ENCODE peak calls at places on chromosomes 5 and 9, in five cellular contexts. S is B cell, Z is transverse colon, K is WERI-Rb-1, Y is lung. T is an unnamed sample.

GRCh38 chr5:16740476-16740875 is 123.7 kb upstream of the RETREG1 start:
- DNase-seq in S (no peak), Z (no peak), K (no peak), Y (no peak), T (no peak)

GRCh38 chr5:94276751-94277150 is 341.7 kb downstream of the KIAA0825 start:
- DNase-seq in S (no peak), Z (no peak), K (no peak), Y (no peak), T (no peak)

GRCh38 chr5:147446528-147446927 is 63.3 kb downstream of the DPYSL3 start:
- DNase-seq in S (no peak), Z (no peak), K (no peak), Y (no peak), T (no peak)

GRCh38 chr9:137619240-137620090 is 660 bp downstream of the EHMT1 start:
- DNase-seq in S (no peak), Z (peak; percentile 46), K (no peak), Y (peak; percentile 48), T (peak; percentile 44)

GRCh38 chr9:4266602-4267001 is 33.3 kb downstream of the GLIS3 start:
- DNase-seq in S (no peak), Z (no peak), K (no peak), Y (no peak), T (no peak)

GRCh38 chr5:58926549-58926948 is 343.7 kb downstream of the RAB3C start:
- DNase-seq in S (no peak), Z (no peak), K (no peak), Y (no peak), T (no peak)

GRCh38 chr9:37575921-37576721 is at the start of gene FBXO10:
- DNase-seq in S (peak; percentile 71), Z (peak; percentile 78), K (peak; percentile 90), Y (peak; percentile 49), T (peak; percentile 86)

GRCh38 chr9:104810421-104811339 is 46.8 kb downstream of the NIPSNAP3B start:
- DNase-seq in S (no peak), Z (peak; percentile 47), K (no peak), Y (no peak), T (peak; percentile 6)

GRCh38 chr9:127078988-127079387 is 43.4 kb downstream of the ANGPTL2 start:
- DNase-seq in S (no peak), Z (no peak), K (no peak), Y (no peak), T (no peak)

GRCh38 chr5:91433861-91434260 is 50.7 kb upstream of the ARRDC3 start:
- DNase-seq in S (no peak), Z (no peak), K (no peak), Y (no peak), T (no peak)

GRCh38 chr9:109401169-109401989 is 80.5 kb upstream of the EPB41L4B start:
- DNase-seq in S (no peak), Z (peak; percentile 59), K (peak; percentile 92), Y (peak; percentile 66), T (peak; percentile 74)

DNA sequence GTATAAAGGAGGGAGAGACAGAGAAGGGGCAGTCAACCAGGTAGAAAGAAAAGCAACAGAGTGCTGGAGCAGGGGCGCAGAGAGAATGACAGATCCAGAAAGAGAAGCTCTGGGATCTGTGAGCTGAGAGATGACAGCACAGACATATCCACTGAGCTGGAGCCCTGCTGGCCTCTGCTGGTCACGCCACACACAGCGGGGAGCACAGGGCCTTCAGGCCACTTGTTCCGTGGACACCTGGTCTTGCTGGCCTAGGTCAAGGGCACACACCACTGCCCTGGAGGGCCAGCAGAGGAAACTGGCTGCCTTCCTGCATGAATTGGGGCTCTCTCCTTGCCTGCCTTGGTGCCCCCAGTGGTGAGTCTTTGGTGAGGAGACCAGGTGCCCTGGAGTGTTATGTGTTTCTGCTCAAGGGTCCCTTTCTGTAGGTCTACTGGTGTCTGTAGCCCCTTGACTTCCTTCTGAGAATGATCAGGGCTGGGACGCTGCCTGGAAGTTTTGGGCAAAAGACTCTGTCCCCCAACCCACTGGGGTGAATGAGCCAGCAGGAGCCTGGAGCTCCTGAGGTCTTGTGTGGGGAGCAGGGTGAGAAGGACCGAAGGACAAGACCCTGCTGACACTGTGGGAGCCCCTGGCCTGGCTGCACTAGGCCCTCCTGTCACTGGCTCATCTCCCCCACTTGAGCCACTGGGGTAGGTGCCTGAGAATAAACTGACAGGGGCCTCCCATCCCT is 59.2 kb upstream of the ADAMTS2 start:
- DNase-seq in S (no peak), Z (no peak), K (peak; percentile 20), Y (no peak), T (no peak)
- TF ChIP-seq CTCF in S (no peak), Z (no peak), K (peak; percentile 67), Y (no peak), T (peak; percentile 28)

GRCh38 chr9:111274737-111275136 is 55.3 kb downstream of the OR2K2 start:
- DNase-seq in S (no peak), Z (no peak), K (no peak), Y (no peak), T (no peak)
- TF ChIP-seq CTCF in S (no peak), Z (no peak), K (no peak), Y (no peak), T (no peak)

GRCh38 chr9:5427005-5427404 is 10.7 kb downstream of the PLGRKT start:
- DNase-seq in S (no peak), Z (no peak), K (no peak), Y (no peak), T (no peak)

GRCh38 chr9:5429873-5430564 is 7.7 kb downstream of the PLGRKT start:
- DNase-seq in S (no peak), Z (no peak), K (no peak), Y (no peak), T (no peak)

GRCh38 chr9:5428172-5428571 is 9.6 kb downstream of the PLGRKT start:
- DNase-seq in S (no peak), Z (no peak), K (no peak), Y (no peak), T (no peak)

GRCh38 chr9:5430912-5431311 is 6.8 kb downstream of the PLGRKT start:
- DNase-seq in S (no peak), Z (no peak), K (no peak), Y (no peak), T (no peak)

DNA sequence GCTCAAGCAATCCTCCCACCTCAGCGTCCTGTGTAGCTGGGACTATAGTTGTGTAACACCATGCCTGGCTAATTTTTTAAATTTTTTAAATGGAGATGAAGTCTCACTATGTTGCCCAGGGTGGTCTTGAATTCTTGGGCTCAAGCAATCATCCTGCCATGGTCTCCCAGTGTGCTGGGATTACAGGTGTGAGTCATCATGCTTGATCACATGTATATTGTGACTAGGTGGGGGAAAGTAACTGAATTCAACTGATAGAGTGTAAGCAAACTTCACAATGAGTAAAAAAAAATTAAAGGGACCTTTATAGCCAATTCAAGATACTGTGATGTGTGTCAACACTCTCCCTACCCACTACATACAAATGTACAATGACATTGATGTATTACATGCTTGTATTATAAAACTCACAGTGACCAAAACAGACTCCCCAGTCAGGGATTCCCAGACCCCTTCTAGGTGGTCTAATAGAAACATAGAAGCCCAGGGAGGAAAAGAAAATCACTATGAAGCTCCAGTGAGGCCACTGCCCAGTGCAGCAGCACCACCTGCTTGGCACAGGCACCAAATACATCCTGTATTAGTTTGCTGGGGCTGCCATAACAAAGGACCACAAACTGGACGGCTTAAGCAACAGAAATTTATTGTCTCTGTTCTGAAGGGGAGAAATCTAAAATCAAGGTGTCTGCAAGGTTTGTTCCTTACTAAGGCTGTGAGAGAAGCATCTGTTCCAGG is 8.8 kb downstream of the PLGRKT start:
- DNase-seq in S (no peak), Z (no peak), K (no peak), Y (no peak), T (no peak)
- TF ChIP-seq CTCF in S (no peak), Z (no peak), K (no peak), Y (no peak), T (no peak)

GRCh38 chr5:141149812-141150211 is at the start of gene PCDHB6:
- DNase-seq in S (no peak), Z (no peak), K (no peak), Y (no peak), T (no peak)

GRCh38 chr5:141150215-141150992 is 547 bp downstream of the PCDHB6 start:
- DNase-seq in S (no peak), Z (no peak), K (no peak), Y (no peak), T (no peak)

GRCh38 chr5:141150993-141151325 is 1.1 kb downstream of the PCDHB6 start:
- DNase-seq in S (no peak), Z (no peak), K (no peak), Y (no peak), T (no peak)

DNA sequence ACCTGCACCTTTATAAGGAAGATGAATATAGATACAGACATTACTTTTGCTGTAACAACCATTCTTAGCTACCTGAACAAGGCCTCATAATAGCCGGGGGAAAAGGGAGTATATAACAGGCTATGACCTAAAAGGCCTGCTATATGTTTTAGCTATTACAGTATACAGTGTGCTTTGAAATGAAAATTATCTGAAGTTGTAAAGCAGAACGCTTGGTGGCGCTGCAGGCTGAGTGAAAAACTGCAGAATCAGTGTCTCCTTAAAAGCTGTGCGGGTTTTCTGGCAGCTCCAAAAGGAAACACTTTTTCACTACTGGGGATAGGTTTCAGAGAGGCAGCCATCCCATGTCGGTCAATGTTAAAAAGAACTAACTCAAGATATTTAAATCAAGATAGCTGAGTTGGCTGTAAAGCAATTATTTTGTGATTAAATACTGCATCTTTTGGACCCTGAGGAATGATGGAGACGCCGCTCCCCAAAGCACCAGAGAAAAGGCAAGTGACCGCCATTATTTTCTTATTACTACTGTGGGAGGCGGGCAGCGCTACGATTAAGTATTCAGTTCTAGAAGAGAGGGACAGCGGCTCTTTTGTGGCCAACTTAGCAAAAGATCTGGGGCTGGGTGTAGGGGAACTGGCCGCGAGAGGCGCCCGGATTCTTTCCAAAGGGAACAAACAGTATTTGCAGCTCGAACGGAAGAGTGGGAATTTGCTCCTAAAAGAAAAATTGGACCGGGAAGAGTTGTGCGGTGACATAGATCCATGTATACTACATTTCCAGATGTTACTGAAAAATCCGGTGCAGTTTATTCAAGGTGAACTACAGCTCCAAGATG is 5.9 kb downstream of the PCDHB6 start:
- DNase-seq in S (no peak), Z (no peak), K (no peak), Y (no peak), T (no peak)
- TF ChIP-seq CTCF in S (no peak), Z (no peak), K (peak; percentile 59), Y (no peak), T (no peak)

T was measured in nephron progenitor cell.